ENCODE peak calls at places on chromosomes 13 and 19, in four cellular contexts. F, D, X and E are unnamed samples. For H3K4me1, the result is how much of the 10 kb centered on the place peaks cover.

GRCh38 chr19:48558018-48558684 is 6.2 kb downstream of the SULT2B1 start:
- DNase-seq in X (peak), D (peak), F (no peak), E (peak)

GRCh38 chr19:41302624-41303351 is 7.2 kb upstream of the CCDC97 start:
- DNase-seq in X (no peak), D (no peak), F (no peak), E (peak)

GRCh38 chr13:29923554-29924481 is 73.4 kb upstream of the UBL3 start:
- DNase-seq in X (peak), D (peak), F (peak), E (peak)

GRCh38 chr19:8390617-8390981 is 439 bp downstream of the RAB11B start:
- DNase-seq in X (peak), F (peak), D (peak), E (peak)

GRCh38 chr13:44212633-44213387 is 160.8 kb upstream of the SERP2 start:
- DNase-seq in F (no peak), X (peak), D (no peak), E (no peak)

GRCh38 chr13:110559429-110559943 is 2.0 kb downstream of the RAB20 start:
- DNase-seq in D (no peak), F (peak), X (peak), E (peak)

GRCh38 chr13:50537029-50537428 is 306.5 kb downstream of the DLEU7 start:
- DNase-seq in X (no peak), D (no peak), F (no peak), E (no peak)

GRCh38 chr13:111610879-111611278 is 290.4 kb downstream of the TEX29 start:
- DNase-seq in F (no peak), X (no peak), D (no peak), E (no peak)

GRCh38 chr19:41403181-41403970 is 5.8 kb downstream of the BCKDHA start:
- DNase-seq in X (no peak), F (no peak), D (no peak), E (no peak)

GRCh38 chr13:45744979-45745378 is 42.9 kb downstream of the CBY2 start:
- DNase-seq in D (no peak), F (no peak), X (no peak), E (no peak)

GRCh38 chr13:30850867-30851211 is 55.2 kb upstream of the MEDAG start:
- DNase-seq in X (no peak), F (no peak), D (no peak), E (no peak)

GRCh38 chr19:40413291-40413994 is at the start of gene PRX:
- DNase-seq in F (no peak), D (no peak), X (no peak), E (no peak)

GRCh38 chr19:41023193-41023592 is 32.1 kb downstream of the CYP2B6 start:
- DNase-seq in F (no peak), X (no peak), D (no peak), E (no peak)

GRCh38 chr13:33441015-33441414 is 155.5 kb upstream of the STARD13 start:
- DNase-seq in D (peak), F (no peak), X (peak), E (peak)

GRCh38 chr13:24199016-24199415 is 38.5 kb downstream of the SPATA13 start:
- DNase-seq in F (no peak), D (no peak), X (no peak), E (peak)

GRCh38 chr19:36213793-36214387 is 575 bp downstream of the ZNF565 start:
- DNase-seq in D (peak), X (peak), F (no peak), E (no peak)

GRCh38 chr13:111176421-111176820 is 61.3 kb downstream of the ARHGEF7 start:
- DNase-seq in D (no peak), F (no peak), X (no peak), E (no peak)

GRCh38 chr19:40799558-40800338 is 757 bp downstream of the EGLN2 start:
- DNase-seq in X (no peak), D (no peak), F (no peak), E (no peak)

GRCh38 chr19:51271015-51271600 is 20.2 kb downstream of the SIGLECL1 start:
- DNase-seq in F (no peak), X (no peak), D (no peak), E (no peak)

GRCh38 chr13:105773887-105774538 is 761.4 kb downstream of the EFNB2 start:
- DNase-seq in D (peak), X (peak), F (no peak), E (no peak)

GRCh38 chr13:35475960-35476943 is at the start of gene MAB21L1:
- DNase-seq in X (peak), F (peak), D (no peak), E (peak)

GRCh38 chr19:36215276-36216171 is 618 bp downstream of the ZNF146 start:
- DNase-seq in F (no peak), X (peak), D (peak), E (peak)

GRCh38 chr13:70960841-70961443 is 852.7 kb upstream of the KLHL1 start:
- DNase-seq in D (no peak), X (peak), F (no peak), E (no peak)

GRCh38 chr19:37007587-37008220 is 70.5 kb upstream of the ZNF420 start:
- DNase-seq in D (no peak), X (no peak), F (peak), E (peak)

GRCh38 chr19:6828698-6829633 is 56.5 kb downstream of the VAV1 start:
- DNase-seq in X (no peak), F (no peak), D (peak), E (no peak)

GRCh38 chr13:102233566-102234208 is 168.2 kb downstream of the FGF14 start:
- DNase-seq in F (no peak), D (no peak), X (no peak), E (no peak)

GRCh38 chr13:73970413-73971055 is 163.7 kb downstream of the KLF12 start:
- DNase-seq in X (no peak), D (no peak), F (no peak), E (no peak)

GRCh38 chr13:99308481-99309087 is 1.4 kb upstream of the GPR183 start:
- DNase-seq in F (no peak), X (peak), D (no peak), E (no peak)

GRCh38 chr13:33016414-33017409 is at the start of gene KL:
- DNase-seq in F (no peak), D (no peak), X (no peak), E (peak)

GRCh38 chr13:70523622-70524021 is 415.4 kb upstream of the KLHL1 start:
- DNase-seq in X (no peak), D (no peak), F (no peak), E (no peak)

GRCh38 chr13:71274923-71275593 is 591.9 kb downstream of the DACH1 start:
- DNase-seq in F (no peak), D (no peak), X (no peak), E (no peak)

GRCh38 chr13:53408847-53409568 is 380.4 kb downstream of the OLFM4 start:
- DNase-seq in D (no peak), F (no peak), X (no peak), E (no peak)

GRCh38 chr19:44025217-44025936 is at the start of gene ZNF222:
- DNase-seq in X (peak), F (peak), D (peak), E (peak)
- TF ChIP-seq POLR2A in X (peak), F (no peak), D (peak), E (no peak)

GRCh38 chr19:15251010-15251748 is 18.9 kb upstream of the EPHX3 start:
- DNase-seq in X (peak), F (no peak), D (no peak), E (no peak)
- H3K4me1 ChIP-seq in X (under half), F (under half), D (half or more), E (under half)

GRCh38 chr19:13847033-13847899 is 29.7 kb upstream of the NANOS3 start:
- DNase-seq in D (no peak), X (peak), F (peak), E (peak)
- TF ChIP-seq CTCF in D (no peak), X (peak), F (no peak), E (peak)

DNA sequence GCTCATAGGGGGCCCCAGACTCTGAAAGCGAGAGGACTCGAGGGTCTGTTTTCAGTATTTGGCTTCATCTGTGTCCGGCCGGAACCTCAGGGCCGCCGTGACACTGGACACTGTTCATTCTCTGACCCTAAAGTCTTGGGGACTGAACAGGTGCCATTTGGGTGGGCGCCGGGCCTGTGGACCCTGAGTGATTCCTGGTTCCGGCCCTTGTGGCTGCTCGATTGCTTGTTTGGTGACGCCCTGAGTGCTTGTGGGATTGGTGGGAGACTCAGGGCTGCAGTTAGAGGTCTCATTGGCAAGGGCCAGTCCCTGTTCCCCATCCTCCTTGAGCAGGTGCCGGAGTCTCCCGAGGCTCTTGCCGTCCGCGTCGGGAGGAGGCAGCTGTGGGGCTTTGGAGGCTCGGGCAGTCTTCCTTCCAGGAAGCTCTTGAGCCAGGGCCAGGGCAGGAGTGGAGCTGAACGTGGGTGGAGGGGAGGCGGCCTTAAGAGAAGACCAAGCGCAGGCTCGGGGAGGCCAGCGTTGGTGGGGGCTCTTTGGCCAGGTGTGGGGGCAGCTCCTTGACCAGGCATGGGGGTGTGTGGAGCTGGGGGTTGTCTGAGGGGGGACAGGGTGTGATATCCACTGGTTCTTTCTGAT is 4.7 kb downstream of the PTBP1 start:
- DNase-seq in D (no peak), X (peak), F (peak), E (no peak)
- TF ChIP-seq POLR2A in D (no peak), X (no peak), F (no peak), E (no peak)

DNA sequence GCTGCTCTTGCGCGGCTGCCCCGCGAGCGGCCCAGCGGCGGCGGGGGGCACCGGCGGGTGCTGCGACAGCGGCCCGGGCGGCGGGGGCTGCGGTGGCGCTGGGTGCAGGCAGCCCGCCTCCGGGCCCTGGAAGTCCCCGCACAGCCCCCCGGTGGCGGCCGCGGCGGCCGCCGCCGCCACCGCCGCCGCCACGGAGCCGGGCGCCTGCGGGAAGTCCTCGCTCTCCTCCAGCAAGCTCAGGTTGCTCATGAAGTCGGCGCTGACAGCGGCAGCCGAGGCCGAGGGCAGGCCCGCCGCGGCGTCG is 735 bp downstream of the FOXO1 start:
- DNase-seq in F (no peak), D (peak), X (no peak), E (no peak)
- H3K4me1 ChIP-seq in F (under half), D (under half), X (under half), E (under half)

GRCh38 chr13:41458939-41459753 is 1.8 kb downstream of the RGCC start:
- DNase-seq in F (peak), X (peak), D (peak), E (peak)
- TF ChIP-seq CTCF in F (peak), X (peak), D (peak), E (peak)

GRCh38 chr19:44777715-44778347 is at the start of gene CBLC:
- DNase-seq in X (no peak), D (no peak), F (peak), E (peak)
- TF ChIP-seq POLR2A in X (no peak), D (no peak), F (peak), E (peak)

GRCh38 chr19:34228347-34228746 is 26.0 kb upstream of the GARRE1 start:
- DNase-seq in D (no peak), X (peak), F (no peak), E (no peak)
- H3K4me1 ChIP-seq in D (half or more), X (under half), F (under half), E (under half)